ENCODE peak calls at places on chromosomes 11 and 22, in nine cellular contexts. N is stimulated activated CD8-positive, alpha-beta memory T cell treated with anti-CD3 and anti-CD28 coated beads, Interleukin-4, amount 100 ng/mL, for 4 hours; G is fibroblast of pulmonary artery; L is neural crest cell; M is brain microvascular endothelial cell; T is H9; A is memory B cell; C is transverse colon; F is GM23248. O is an unnamed sample.

GRCh38 chr11:83044958-83045712 is 26.6 kb downstream of the RAB30 start:
- DNase-seq in N (no peak), M (peak; percentile 91), F (peak; percentile 92), G (peak; percentile 69), A (no peak), L (no peak), T (no peak), C (no peak), O (peak; percentile 42)

GRCh38 chr22:19430890-19431541 is 517 bp downstream of the HIRA start:
- DNase-seq in T (peak; percentile 51), C (peak; percentile 79), G (peak; percentile 30), M (no peak), L (peak; percentile 38), N (no peak), A (peak; percentile 47), F (peak; percentile 62), O (no peak)

GRCh38 chr22:38271927-38272372 is 860 bp downstream of the TMEM184B start:
- DNase-seq in C (peak; percentile 69), G (no peak), N (no peak), L (no peak), T (peak; percentile 60), A (no peak), F (peak; percentile 41), M (no peak), O (no peak)

GRCh38 chr11:16469968-16470367 is 113.6 kb upstream of the SOX6 start:
- DNase-seq in C (no peak), T (no peak), G (no peak), L (no peak), F (no peak), N (no peak), A (no peak), M (no peak), O (peak; percentile 1)

GRCh38 chr11:67429038-67429668 is 859 bp downstream of the RPS6KB2 start:
- DNase-seq in A (no peak), T (no peak), C (no peak), N (no peak), F (peak; percentile 43), L (no peak), M (no peak), G (no peak), O (no peak)

GRCh38 chr11:128862913-128863660 is 4.0 kb downstream of the KCNJ1 start:
- DNase-seq in G (peak; percentile 43), T (no peak), F (peak; percentile 86), N (no peak), M (peak; percentile 28), C (no peak), L (no peak), A (no peak), O (peak; percentile 90)

GRCh38 chr11:126878892-126879291 is 121.7 kb downstream of the KIRREL3 start:
- DNase-seq in T (no peak), L (no peak), N (no peak), C (no peak), M (no peak), A (no peak), F (no peak), G (no peak), O (no peak)

GRCh38 chr11:95082576-95083001 is 7.1 kb upstream of the ENDOD1 start:
- DNase-seq in G (no peak), L (no peak), N (no peak), F (no peak), C (no peak), A (no peak), T (no peak), M (no peak), O (no peak)

GRCh38 chr22:46586531-46587011 is 33.6 kb upstream of the GRAMD4 start:
- DNase-seq in C (peak; percentile 68), M (no peak), N (no peak), F (no peak), L (no peak), A (no peak), G (no peak), T (peak; percentile 23), O (no peak)

GRCh38 chr22:35037089-35037488 is 28.9 kb upstream of the ISX start:
- DNase-seq in C (no peak), L (peak; percentile 9), N (no peak), M (no peak), G (no peak), F (peak; percentile 2), A (no peak), T (peak; percentile 54), O (no peak)

GRCh38 chr11:122068096-122068495 is 47.9 kb downstream of the BLID start:
- DNase-seq in M (no peak), G (no peak), C (no peak), N (no peak), L (no peak), A (no peak), T (no peak), F (no peak), O (no peak)

GRCh38 chr11:116981216-116981887 is 116.9 kb downstream of the SIK3 start:
- DNase-seq in N (no peak), T (no peak), M (no peak), L (no peak), A (no peak), F (peak; percentile 26), C (no peak), G (no peak), O (no peak)

GRCh38 chr22:34975721-34976120 is 90.2 kb upstream of the ISX start:
- DNase-seq in G (no peak), A (no peak), C (no peak), F (no peak), M (no peak), L (no peak), N (no peak), T (peak; percentile 44), O (no peak)

GRCh38 chr11:123168236-123168635 is 26.8 kb downstream of the CLMP start:
- DNase-seq in T (no peak), N (no peak), M (no peak), F (no peak), G (no peak), C (no peak), A (no peak), L (no peak), O (no peak)

GRCh38 chr11:88414385-88414861 is 76.9 kb upstream of the CTSC start:
- DNase-seq in F (peak; percentile 77), L (no peak), C (peak; percentile 20), M (peak; percentile 83), A (no peak), T (no peak), G (peak; percentile 94), N (no peak), O (peak; percentile 77)

O was measured in renal cortical epithelial cell.